ENCODE peak calls at places on chromosomes 13 and 19, in five cellular contexts. K is psoas muscle, N is GM04504, L is endothelial cell, P is Peyer's patch. Z is an unnamed sample.

GRCh38 chr13:45300190-45300985 is 40.6 kb downstream of the TPT1 start:
- DNase-seq in K (no peak), N (no peak), L (no peak), P (no peak), Z (no peak)

GRCh38 chr19:38647966-38648788 is 728 bp downstream of the ACTN4 start:
- DNase-seq in K (no peak), N (no peak), L (no peak), P (no peak), Z (no peak)

GRCh38 chr13:35164324-35164932 is 222.4 kb downstream of the NBEA start:
- DNase-seq in K (no peak), N (no peak), L (no peak), P (no peak), Z (no peak)

GRCh38 chr13:23185542-23185941 is 4.8 kb downstream of the SGCG start:
- DNase-seq in K (no peak), N (no peak), L (no peak), P (no peak), Z (no peak)

GRCh38 chr19:48874309-48875135 is 2.3 kb downstream of the PPP1R15A start:
- DNase-seq in K (peak), N (peak), L (no peak), P (peak), Z (no peak)

GRCh38 chr13:74070065-74070464 is 64.1 kb downstream of the KLF12 start:
- DNase-seq in K (no peak), N (no peak), L (no peak), P (peak), Z (no peak)

GRCh38 chr19:55096061-55096701 is 20.5 kb downstream of the EPS8L1 start:
- DNase-seq in K (peak), N (no peak), L (no peak), P (no peak), Z (no peak)

GRCh38 chr13:48125794-48126228 is 30.9 kb upstream of the MED4 start:
- DNase-seq in K (no peak), N (no peak), L (no peak), P (no peak), Z (no peak)

GRCh38 chr13:44296856-44297255 is 76.8 kb upstream of the SERP2 start:
- DNase-seq in K (no peak), N (no peak), L (no peak), P (no peak), Z (no peak)

GRCh38 chr13:87878706-87879105 is 207.5 kb downstream of the SLITRK5 start:
- DNase-seq in K (no peak), N (no peak), L (no peak), P (no peak), Z (no peak)

GRCh38 chr19:46786236-46787039 is 2.0 kb downstream of the SLC1A5 start:
- DNase-seq in K (peak), N (peak), L (peak), P (peak), Z (peak)

GRCh38 chr19:46201413-46202310 is 27.9 kb upstream of the IGFL1 start:
- DNase-seq in K (no peak), N (no peak), L (no peak), P (no peak), Z (no peak)

GRCh38 chr13:60351816-60352215 is 45.2 kb upstream of the TDRD3 start:
- DNase-seq in K (no peak), N (peak), L (no peak), P (no peak), Z (no peak)

GRCh38 chr19:17757125-17757524 is 5.8 kb downstream of the FCHO1 start:
- DNase-seq in K (no peak), N (no peak), L (no peak), P (peak), Z (no peak)

GRCh38 chr19:41161903-41162302 is 31.1 kb upstream of the CYP2S1 start:
- DNase-seq in K (no peak), N (no peak), L (no peak), P (no peak), Z (no peak)

GRCh38 chr13:112918746-112919145 is 50.3 kb upstream of the MCF2L start:
- DNase-seq in K (no peak), N (no peak), L (no peak), P (no peak), Z (no peak)

GRCh38 chr19:38922482-38922881 is 8.1 kb downstream of the SARS2 start:
- DNase-seq in K (no peak), N (no peak), L (no peak), P (no peak), Z (no peak)

GRCh38 chr13:74132152-74132767 is 1.9 kb downstream of the KLF12 start:
- DNase-seq in K (no peak), N (no peak), L (no peak), P (peak), Z (no peak)

GRCh38 chr19:49210108-49210900 is 52.7 kb downstream of the TRPM4 start:
- DNase-seq in K (peak), N (no peak), L (peak), P (peak), Z (no peak)

GRCh38 chr19:2805261-2805900 is 14.3 kb upstream of the ZNF554 start:
- DNase-seq in K (no peak), N (no peak), L (no peak), P (no peak), Z (no peak)